ENCODE peak calls at places on chromosomes 7 and 10, in ten cellular contexts. F, Z, S, I, H, K, Q, Y, U and D are unnamed samples.

GRCh38 chr10:21740989-21741388 is 207.0 kb downstream of the MLLT10 start:
- DNase-seq in Y (no peak), H (no peak), Z (peak), F (no peak), U (no peak), S (no peak), K (no peak), I (no peak), Q (no peak), D (peak)

GRCh38 chr10:84156768-84157167 is 16.8 kb upstream of the GPR15LG start:
- DNase-seq in Q (no peak), K (no peak), Y (no peak), U (no peak), I (peak), F (no peak), Z (peak), S (peak), H (no peak), D (no peak)

GRCh38 chr7:3683886-3684539 is 383.0 kb downstream of the SDK1 start:
- DNase-seq in I (no peak), K (no peak), F (no peak), Z (no peak), Q (no peak), Y (no peak), S (no peak), H (no peak), U (no peak), D (no peak)

GRCh38 chr10:351770-352318 is 216.6 kb downstream of the ZMYND11 start:
- DNase-seq in S (peak), Z (peak), Q (no peak), H (no peak), U (no peak), K (no peak), Y (no peak), F (no peak), I (no peak), D (no peak)

GRCh38 chr10:93481931-93482834 is at the start of gene MYOF:
- DNase-seq in I (peak), Z (peak), F (peak), S (no peak), Q (no peak), U (peak), K (peak), H (peak), Y (peak), D (peak)

GRCh38 chr7:50621932-50622587 is 56.9 kb upstream of the DDC start:
- DNase-seq in F (no peak), H (no peak), I (peak), Y (no peak), K (no peak), Q (no peak), Z (no peak), S (no peak), U (no peak), D (no peak)

GRCh38 chr7:101743241-101743994 is 74.0 kb upstream of the CUX1 start:
- DNase-seq in U (peak), F (peak), Y (peak), I (peak), H (peak), S (peak), Q (no peak), K (peak), Z (peak), D (peak)

GRCh38 chr7:117717341-117717740 is 155.9 kb downstream of the CTTNBP2 start:
- DNase-seq in F (no peak), I (no peak), U (no peak), K (no peak), Z (no peak), Y (no peak), S (no peak), H (no peak), Q (no peak), D (no peak)

GRCh38 chr10:77582710-77583115 is 54.9 kb downstream of the KCNMA1 start:
- DNase-seq in Y (no peak), I (peak), S (no peak), F (peak), H (peak), U (peak), K (peak), Z (no peak), Q (peak), D (peak)

GRCh38 chr7:42549212-42549611 is 312.2 kb upstream of the GLI3 start:
- DNase-seq in K (no peak), S (no peak), H (no peak), F (no peak), Y (no peak), I (no peak), U (no peak), Z (no peak), Q (no peak), D (no peak)

GRCh38 chr10:116538461-116538860 is 7.3 kb upstream of the PNLIP start:
- DNase-seq in K (peak), Q (no peak), Z (no peak), I (no peak), S (no peak), U (peak), H (peak), F (no peak), Y (no peak), D (peak)

GRCh38 chr10:90407116-90407515 is 450.7 kb downstream of the HTR7 start:
- DNase-seq in I (peak), Z (no peak), U (peak), Y (no peak), S (no peak), H (peak), Q (no peak), K (peak), F (no peak), D (peak)

GRCh38 chr7:108613147-108613948 is 43.7 kb downstream of the DNAJB9 start:
- DNase-seq in Z (peak), Q (peak), F (peak), K (peak), H (peak), I (peak), U (peak), S (no peak), Y (no peak), D (peak)

GRCh38 chr10:102090772-102091171 is 25.6 kb downstream of the HPS6 start:
- DNase-seq in F (no peak), I (peak), Q (no peak), H (peak), S (no peak), Z (no peak), U (no peak), K (peak), Y (no peak), D (no peak)

GRCh38 chr10:97542169-97543024 is 30.2 kb upstream of the ANKRD2 start:
- DNase-seq in U (peak), Z (no peak), Y (no peak), H (peak), I (peak), S (peak), F (peak), Q (peak), K (peak), D (peak)

GRCh38 chr7:150337179-150337578 is 4.2 kb downstream of the RARRES2 start:
- DNase-seq in F (no peak), Z (no peak), I (no peak), H (no peak), K (no peak), S (no peak), U (no peak), Y (no peak), Q (no peak), D (no peak)

GRCh38 chr10:61835069-61835908 is 66.2 kb upstream of the ARID5B start:
- DNase-seq in Q (no peak), H (peak), Y (peak), I (peak), U (peak), S (no peak), Z (no peak), K (peak), F (peak), D (peak)

GRCh38 chr10:71694567-71694968 is 25.0 kb downstream of the C10orf105 start:
- DNase-seq in K (no peak), I (no peak), Z (peak), U (no peak), S (peak), Y (no peak), F (no peak), Q (no peak), H (no peak), D (no peak)

GRCh38 chr10:31319602-31320178 is 674 bp downstream of the ZEB1 start:
- DNase-seq in U (no peak), Y (no peak), H (no peak), F (no peak), I (no peak), K (no peak), S (peak), Z (no peak), Q (no peak), D (peak)

GRCh38 chr7:130143986-130144618 is 61.1 kb downstream of the TMEM209 start:
- DNase-seq in I (no peak), Q (no peak), Z (no peak), Y (no peak), S (peak), U (no peak), H (no peak), K (no peak), F (no peak), D (no peak)

GRCh38 chr10:28429573-28430216 is 103.2 kb upstream of the WAC start:
- DNase-seq in Z (no peak), U (no peak), S (no peak), Q (no peak), K (no peak), F (peak), H (peak), I (peak), Y (peak), D (peak)

GRCh38 chr10:91941426-91941825 is 17.9 kb downstream of the BTAF1 start:
- DNase-seq in Z (no peak), F (no peak), Q (no peak), S (no peak), K (no peak), I (no peak), Y (no peak), H (peak), U (no peak), D (no peak)

GRCh38 chr7:142459557-142459963 is 201.7 kb upstream of the PRSS58 start:
- DNase-seq in I (peak), Z (peak), F (peak), Q (peak), K (peak), Y (peak), U (peak), H (peak), S (no peak), D (peak)

GRCh38 chr10:128418819-128419218 is 292.6 kb upstream of the MKI67 start:
- DNase-seq in Z (no peak), K (no peak), S (no peak), U (no peak), I (no peak), F (no peak), H (no peak), Q (no peak), Y (no peak), D (no peak)

GRCh38 chr7:151794508-151795167 is 82.3 kb downstream of the PRKAG2 start:
- DNase-seq in Y (no peak), F (no peak), U (peak), I (no peak), K (peak), Z (no peak), Q (no peak), S (peak), H (peak), D (peak)

GRCh38 chr10:73126343-73126742 is 16.1 kb downstream of the NUDT13 start:
- DNase-seq in U (no peak), H (no peak), F (no peak), I (no peak), Q (no peak), K (no peak), S (no peak), Z (no peak), Y (no peak), D (no peak)

GRCh38 chr10:36534471-36535002 is 590.9 kb upstream of the ANKRD30A start:
- DNase-seq in Q (peak), H (peak), U (peak), Y (no peak), S (peak), I (peak), Z (no peak), K (peak), F (peak), D (peak)

GRCh38 chr10:23196915-23197314 is 4.8 kb downstream of the PTF1A start:
- DNase-seq in I (no peak), U (no peak), Y (no peak), K (no peak), H (no peak), S (no peak), Q (no peak), F (no peak), Z (no peak), D (no peak)

GRCh38 chr10:24570658-24571426 is 152.8 kb downstream of the ARHGAP21 start:
- DNase-seq in Q (no peak), S (no peak), Z (no peak), U (no peak), K (no peak), F (no peak), Y (no peak), I (no peak), H (no peak), D (no peak)

GRCh38 chr7:39304178-39304577 is 262.0 kb upstream of the YAE1 start:
- DNase-seq in U (no peak), F (no peak), K (no peak), I (no peak), Y (no peak), S (no peak), H (no peak), Z (no peak), Q (no peak), D (no peak)

GRCh38 chr7:123460616-123461015 is 73.8 kb downstream of the IQUB start:
- DNase-seq in S (no peak), Q (no peak), K (peak), Z (no peak), U (peak), I (peak), H (peak), F (peak), Y (no peak), D (peak)

GRCh38 chr7:134693256-134693655 is 46.6 kb downstream of the BPGM start:
- DNase-seq in H (peak), F (peak), K (peak), Q (peak), I (peak), Y (no peak), Z (no peak), S (no peak), U (peak), D (peak)

GRCh38 chr10:127133672-127134500 is 62.5 kb downstream of the INSYN2A start:
- DNase-seq in S (no peak), U (no peak), Z (no peak), H (no peak), Y (no peak), F (no peak), I (peak), K (peak), Q (no peak), D (no peak)

GRCh38 chr7:33805630-33806233 is 99.6 kb upstream of the BMPER start:
- DNase-seq in Y (no peak), Z (no peak), Q (peak), S (no peak), U (peak), H (peak), K (peak), F (no peak), I (peak), D (peak)

GRCh38 chr10:10786334-10787090 is 231.2 kb upstream of the CELF2 start:
- DNase-seq in H (peak), K (no peak), S (no peak), Z (no peak), I (peak), Y (no peak), Q (peak), F (no peak), U (peak), D (peak)
- H3K4me3 ChIP-seq in H (no peak), K (no peak), S (no peak), Z (no peak), I (no peak), Y (no peak), Q (no peak), F (no peak), U (no peak), D (no peak)

GRCh38 chr10:69088801-69089501 is 1.0 kb downstream of the SRGN start:
- DNase-seq in Y (no peak), K (peak), F (peak), Q (no peak), Z (peak), S (no peak), H (peak), U (peak), I (no peak), D (peak)

GRCh38 chr10:69087600-69088470 is at the start of gene SRGN:
- DNase-seq in U (peak), Y (no peak), S (peak), Z (peak), Q (peak), I (no peak), K (peak), F (peak), H (peak), D (peak)

GRCh38 chr10:69089638-69090599 is 2.0 kb downstream of the SRGN start:
- DNase-seq in Z (peak), K (peak), S (peak), F (no peak), Y (no peak), I (no peak), U (peak), H (peak), Q (no peak), D (peak)

GRCh38 chr10:69088471-69088769 is 517 bp downstream of the SRGN start:
- DNase-seq in S (no peak), I (no peak), Q (no peak), K (no peak), F (no peak), Y (no peak), Z (peak), U (no peak), H (no peak), D (no peak)

GRCh38 chr10:69086131-69086530 is 1.8 kb upstream of the SRGN start:
- DNase-seq in Y (no peak), Z (no peak), S (no peak), F (no peak), H (no peak), I (no peak), U (peak), K (no peak), Q (no peak), D (peak)
- H3K4me3 ChIP-seq in Y (no peak), Z (peak), S (no peak), F (no peak), H (no peak), I (no peak), U (no peak), K (no peak), Q (no peak), D (peak)

GRCh38 chr7:1863091-1863900 is 193.2 kb downstream of the ELFN1 start:
- DNase-seq in Y (no peak), Q (no peak), U (no peak), H (no peak), S (no peak), Z (no peak), K (no peak), I (no peak), F (no peak), D (no peak)
- H3K4me3 ChIP-seq in Y (no peak), Q (no peak), U (no peak), H (no peak), S (no peak), Z (no peak), K (no peak), I (no peak), F (no peak), D (no peak)

GRCh38 chr10:132232981-132233380 is 46.2 kb downstream of the DPYSL4 start:
- DNase-seq in S (no peak), Y (no peak), F (no peak), K (no peak), Q (no peak), Z (no peak), H (no peak), U (no peak), I (no peak), D (no peak)
- H3K4me3 ChIP-seq in S (no peak), Y (no peak), F (no peak), K (no peak), Q (no peak), Z (no peak), H (no peak), U (no peak), I (no peak), D (no peak)

GRCh38 chr10:59903871-59904270 is 2.5 kb downstream of the CCDC6 start:
- DNase-seq in S (no peak), Q (peak), K (no peak), Y (no peak), F (no peak), H (peak), Z (no peak), I (peak), U (peak), D (peak)
- H3K4me3 ChIP-seq in S (peak), Q (no peak), K (no peak), Y (peak), F (no peak), H (peak), Z (no peak), I (no peak), U (no peak), D (no peak)

DNA sequence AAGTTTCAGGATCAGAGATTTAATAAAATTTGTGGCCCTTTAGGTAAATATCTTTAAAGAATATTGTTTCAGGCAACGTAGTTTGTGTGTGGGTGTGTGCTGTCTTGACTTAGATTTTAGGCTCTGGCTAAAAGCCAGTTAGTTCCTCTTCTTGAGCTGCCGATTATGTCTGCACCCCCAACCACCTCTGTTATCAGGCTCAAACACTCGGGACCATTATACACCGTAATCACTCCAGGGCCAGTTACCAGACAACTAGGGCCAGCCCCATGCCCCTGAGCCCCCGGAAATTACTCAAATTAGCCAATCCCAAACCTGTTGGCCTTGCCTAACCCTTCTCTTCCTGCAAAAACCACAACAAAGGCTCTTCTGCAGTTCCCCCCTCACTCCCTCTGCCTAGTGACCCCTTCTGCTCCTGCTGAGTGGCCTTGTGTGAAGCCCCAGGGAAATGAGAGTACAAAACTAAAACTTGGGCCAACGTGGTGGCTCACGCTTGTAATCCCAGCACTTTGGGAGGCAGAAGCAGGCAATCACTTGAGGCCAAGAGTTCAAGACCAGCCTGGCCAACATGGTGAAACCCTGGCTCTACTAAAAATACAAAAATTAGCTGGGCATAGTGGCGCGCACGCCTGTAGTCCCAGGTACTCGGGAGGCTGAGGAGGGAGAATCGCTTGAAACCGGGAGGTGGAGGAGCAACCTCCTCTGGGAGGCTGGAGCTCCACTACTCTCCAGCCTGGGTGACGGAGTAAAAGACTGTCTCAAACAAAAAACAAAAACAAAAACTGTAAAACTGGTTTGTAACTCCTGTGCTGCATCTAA is 9.2 kb upstream of the HNRNPF start:
- DNase-seq in F (no peak), S (no peak), Q (no peak), H (no peak), Z (peak), I (no peak), U (no peak), K (no peak), Y (no peak), D (no peak)
- H3K4me3 ChIP-seq in F (no peak), S (no peak), Q (no peak), H (no peak), Z (no peak), I (no peak), U (no peak), K (no peak), Y (no peak), D (no peak)

DNA sequence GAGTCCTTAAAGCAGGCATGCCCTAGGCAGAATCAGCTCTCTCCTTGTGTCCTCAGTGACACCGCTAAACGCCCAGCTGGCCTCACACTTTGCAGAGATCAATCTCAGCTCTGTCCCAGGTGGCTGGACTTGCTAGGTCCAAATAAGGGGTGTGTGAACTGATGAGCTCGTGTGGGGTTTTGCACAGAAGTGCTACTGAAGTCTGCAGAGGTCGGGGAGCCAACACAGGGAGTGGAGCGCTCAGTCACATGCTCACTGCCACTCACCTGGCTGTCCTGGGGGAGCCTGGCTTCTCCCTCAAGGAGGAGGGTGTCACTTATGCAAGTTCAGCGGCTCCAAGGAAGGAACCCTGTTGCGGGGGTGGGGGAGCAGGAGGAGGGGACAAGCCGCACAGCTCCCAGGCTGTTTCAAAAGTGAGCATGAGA is 2.0 kb downstream of the ELN start:
- DNase-seq in I (no peak), K (no peak), S (no peak), U (no peak), Y (no peak), H (no peak), Q (no peak), F (no peak), Z (no peak), D (no peak)
- H3K4me3 ChIP-seq in I (no peak), K (no peak), S (peak), U (no peak), Y (no peak), H (no peak), Q (no peak), F (no peak), Z (no peak), D (no peak)

DNA sequence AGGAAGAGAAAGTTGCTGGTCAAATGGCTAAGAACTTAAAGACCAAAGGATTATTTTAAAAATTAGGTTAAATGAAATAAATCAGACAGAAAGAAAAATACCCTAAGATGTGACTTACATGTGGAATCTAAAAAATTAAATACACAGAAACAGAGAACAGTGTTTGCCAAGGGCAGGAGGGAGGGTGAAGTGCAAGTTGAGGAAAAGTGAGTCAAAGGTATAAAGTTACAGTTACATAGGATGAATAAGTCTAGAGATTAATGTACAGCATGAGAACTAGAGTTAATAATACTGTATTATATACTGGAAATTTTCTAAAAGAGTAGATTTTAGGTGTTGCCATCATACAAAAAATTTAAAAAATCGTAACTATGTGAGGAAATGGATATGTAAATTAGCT is 146.3 kb downstream of the MDFIC start:
- DNase-seq in Z (no peak), H (no peak), I (no peak), U (peak), K (no peak), Q (no peak), S (no peak), Y (no peak), F (no peak), D (no peak)
- H3K4me3 ChIP-seq in Z (no peak), H (no peak), I (no peak), U (no peak), K (no peak), Q (no peak), S (no peak), Y (no peak), F (no peak), D (no peak)